ENCODE peak calls at places on chromosome 2, in six cellular contexts. One of them, this sample, is unnamed.

GRCh38 chr2:32904711-32905110 is 42.0 kb upstream of the LTBP1 start:
- DNase-seq in cardiac fibroblast: no peak
- DNase-seq in stimulated activated CD4-positive, alpha-beta T cell treated with anti-CD3 and anti-CD28 coated beads, Interleukin-1b, Interleukin-23, amount 100 ng/mL, for 24 hours: no peak
- DNase-seq in neuronal stem cell: no peak
- DNase-seq in T follicular helper cell: no peak
- DNase-seq in fibroblast of lung: no peak
- DNase-seq in this sample: no peak

GRCh38 chr2:187989925-187990623 is 301.6 kb upstream of the GULP1 start:
- DNase-seq in neuronal stem cell: no peak
- DNase-seq in stimulated activated CD4-positive, alpha-beta T cell treated with anti-CD3 and anti-CD28 coated beads, Interleukin-1b, Interleukin-23, amount 100 ng/mL, for 24 hours: no peak
- DNase-seq in fibroblast of lung: no peak
- DNase-seq in T follicular helper cell: no peak
- DNase-seq in cardiac fibroblast: no peak
- DNase-seq in this sample: no peak

GRCh38 chr2:95525294-95526035 is 40.9 kb upstream of the TRIM43B start:
- DNase-seq in T follicular helper cell: no peak
- DNase-seq in fibroblast of lung: peak; percentile 27
- DNase-seq in stimulated activated CD4-positive, alpha-beta T cell treated with anti-CD3 and anti-CD28 coated beads, Interleukin-1b, Interleukin-23, amount 100 ng/mL, for 24 hours: no peak
- DNase-seq in cardiac fibroblast: peak; percentile 18
- DNase-seq in neuronal stem cell: no peak
- DNase-seq in this sample: peak; percentile 21

GRCh38 chr2:242047963-242048362 is 178.4 kb downstream of the RTP5 start:
- DNase-seq in fibroblast of lung: no peak
- DNase-seq in T follicular helper cell: no peak
- DNase-seq in neuronal stem cell: no peak
- DNase-seq in stimulated activated CD4-positive, alpha-beta T cell treated with anti-CD3 and anti-CD28 coated beads, Interleukin-1b, Interleukin-23, amount 100 ng/mL, for 24 hours: no peak
- DNase-seq in cardiac fibroblast: no peak
- DNase-seq in this sample: no peak

GRCh38 chr2:27855476-27855875 is 34.7 kb downstream of the RBKS start:
- DNase-seq in cardiac fibroblast: peak; percentile 22
- DNase-seq in T follicular helper cell: no peak
- DNase-seq in stimulated activated CD4-positive, alpha-beta T cell treated with anti-CD3 and anti-CD28 coated beads, Interleukin-1b, Interleukin-23, amount 100 ng/mL, for 24 hours: no peak
- DNase-seq in fibroblast of lung: peak; percentile 92
- DNase-seq in neuronal stem cell: no peak
- DNase-seq in this sample: peak; percentile 27

GRCh38 chr2:229634574-229635185 is 79.7 kb downstream of the DNER start:
- DNase-seq in T follicular helper cell: no peak
- DNase-seq in neuronal stem cell: peak; percentile 24
- DNase-seq in stimulated activated CD4-positive, alpha-beta T cell treated with anti-CD3 and anti-CD28 coated beads, Interleukin-1b, Interleukin-23, amount 100 ng/mL, for 24 hours: no peak
- DNase-seq in cardiac fibroblast: no peak
- DNase-seq in fibroblast of lung: no peak
- DNase-seq in this sample: no peak

GRCh38 chr2:55430536-55430935 is 10.9 kb upstream of the CCDC88A start:
- DNase-seq in neuronal stem cell: no peak
- DNase-seq in fibroblast of lung: no peak
- DNase-seq in T follicular helper cell: no peak
- DNase-seq in stimulated activated CD4-positive, alpha-beta T cell treated with anti-CD3 and anti-CD28 coated beads, Interleukin-1b, Interleukin-23, amount 100 ng/mL, for 24 hours: no peak
- DNase-seq in cardiac fibroblast: peak; percentile 43
- DNase-seq in this sample: peak; percentile 57

GRCh38 chr2:70431948-70432347 is 121.7 kb downstream of the TGFA start:
- DNase-seq in neuronal stem cell: no peak
- DNase-seq in cardiac fibroblast: no peak
- DNase-seq in fibroblast of lung: no peak
- DNase-seq in T follicular helper cell: no peak
- DNase-seq in stimulated activated CD4-positive, alpha-beta T cell treated with anti-CD3 and anti-CD28 coated beads, Interleukin-1b, Interleukin-23, amount 100 ng/mL, for 24 hours: no peak
- DNase-seq in this sample: no peak

GRCh38 chr2:127572841-127573240 is 37.4 kb downstream of the MYO7B start:
- DNase-seq in fibroblast of lung: no peak
- DNase-seq in neuronal stem cell: no peak
- DNase-seq in cardiac fibroblast: no peak
- DNase-seq in T follicular helper cell: no peak
- DNase-seq in stimulated activated CD4-positive, alpha-beta T cell treated with anti-CD3 and anti-CD28 coated beads, Interleukin-1b, Interleukin-23, amount 100 ng/mL, for 24 hours: no peak
- DNase-seq in this sample: no peak

GRCh38 chr2:101251844-101252407 is 760 bp upstream of the CNOT11 start:
- DNase-seq in cardiac fibroblast: no peak
- DNase-seq in stimulated activated CD4-positive, alpha-beta T cell treated with anti-CD3 and anti-CD28 coated beads, Interleukin-1b, Interleukin-23, amount 100 ng/mL, for 24 hours: no peak
- DNase-seq in fibroblast of lung: no peak
- DNase-seq in T follicular helper cell: peak; percentile 37
- DNase-seq in neuronal stem cell: peak; percentile 14
- DNase-seq in this sample: no peak

GRCh38 chr2:236715077-236715476 is 145.5 kb downstream of the ACKR3 start:
- DNase-seq in neuronal stem cell: peak; percentile 24
- DNase-seq in T follicular helper cell: no peak
- DNase-seq in cardiac fibroblast: peak; percentile 29
- DNase-seq in stimulated activated CD4-positive, alpha-beta T cell treated with anti-CD3 and anti-CD28 coated beads, Interleukin-1b, Interleukin-23, amount 100 ng/mL, for 24 hours: no peak
- DNase-seq in fibroblast of lung: peak; percentile 65
- DNase-seq in this sample: no peak

GRCh38 chr2:27807476-27807875 is 36.0 kb downstream of the MRPL33 start:
- DNase-seq in cardiac fibroblast: peak; percentile 58
- DNase-seq in neuronal stem cell: peak; percentile 14
- DNase-seq in T follicular helper cell: no peak
- DNase-seq in stimulated activated CD4-positive, alpha-beta T cell treated with anti-CD3 and anti-CD28 coated beads, Interleukin-1b, Interleukin-23, amount 100 ng/mL, for 24 hours: no peak
- DNase-seq in fibroblast of lung: peak; percentile 47
- DNase-seq in this sample: no peak

GRCh38 chr2:26683583-26683982 is 8.9 kb upstream of the KCNK3 start:
- DNase-seq in cardiac fibroblast: no peak
- DNase-seq in T follicular helper cell: no peak
- DNase-seq in stimulated activated CD4-positive, alpha-beta T cell treated with anti-CD3 and anti-CD28 coated beads, Interleukin-1b, Interleukin-23, amount 100 ng/mL, for 24 hours: no peak
- DNase-seq in fibroblast of lung: no peak
- DNase-seq in neuronal stem cell: no peak
- DNase-seq in this sample: no peak

GRCh38 chr2:124815386-124815785 is 790.3 kb downstream of the CNTNAP5 start:
- DNase-seq in cardiac fibroblast: no peak
- DNase-seq in T follicular helper cell: no peak
- DNase-seq in stimulated activated CD4-positive, alpha-beta T cell treated with anti-CD3 and anti-CD28 coated beads, Interleukin-1b, Interleukin-23, amount 100 ng/mL, for 24 hours: no peak
- DNase-seq in fibroblast of lung: no peak
- DNase-seq in neuronal stem cell: no peak
- DNase-seq in this sample: no peak

GRCh38 chr2:40219141-40219540 is 232.7 kb downstream of the SLC8A1 start:
- DNase-seq in fibroblast of lung: no peak
- DNase-seq in cardiac fibroblast: peak; percentile 33
- DNase-seq in T follicular helper cell: no peak
- DNase-seq in stimulated activated CD4-positive, alpha-beta T cell treated with anti-CD3 and anti-CD28 coated beads, Interleukin-1b, Interleukin-23, amount 100 ng/mL, for 24 hours: no peak
- DNase-seq in neuronal stem cell: no peak
- DNase-seq in this sample: peak; percentile 31

GRCh38 chr2:114642371-114642770 is 199.9 kb downstream of the DPP10 start:
- DNase-seq in stimulated activated CD4-positive, alpha-beta T cell treated with anti-CD3 and anti-CD28 coated beads, Interleukin-1b, Interleukin-23, amount 100 ng/mL, for 24 hours: no peak
- DNase-seq in T follicular helper cell: no peak
- DNase-seq in fibroblast of lung: no peak
- DNase-seq in cardiac fibroblast: no peak
- DNase-seq in neuronal stem cell: no peak
- DNase-seq in this sample: no peak

GRCh38 chr2:162545254-162545653 is 201.3 kb downstream of the GCA start:
- DNase-seq in fibroblast of lung: no peak
- DNase-seq in neuronal stem cell: no peak
- DNase-seq in stimulated activated CD4-positive, alpha-beta T cell treated with anti-CD3 and anti-CD28 coated beads, Interleukin-1b, Interleukin-23, amount 100 ng/mL, for 24 hours: no peak
- DNase-seq in cardiac fibroblast: no peak
- DNase-seq in T follicular helper cell: no peak
- DNase-seq in this sample: no peak

GRCh38 chr2:98912957-98913915 is 22.8 kb downstream of the CRACDL start:
- DNase-seq in T follicular helper cell: no peak
- DNase-seq in neuronal stem cell: no peak
- DNase-seq in fibroblast of lung: peak; percentile 83
- DNase-seq in stimulated activated CD4-positive, alpha-beta T cell treated with anti-CD3 and anti-CD28 coated beads, Interleukin-1b, Interleukin-23, amount 100 ng/mL, for 24 hours: no peak
- DNase-seq in cardiac fibroblast: no peak
- DNase-seq in this sample: no peak

GRCh38 chr2:215271466-215271865 is 40.4 kb upstream of the ATIC start:
- DNase-seq in stimulated activated CD4-positive, alpha-beta T cell treated with anti-CD3 and anti-CD28 coated beads, Interleukin-1b, Interleukin-23, amount 100 ng/mL, for 24 hours: no peak
- DNase-seq in T follicular helper cell: no peak
- DNase-seq in cardiac fibroblast: no peak
- DNase-seq in neuronal stem cell: no peak
- DNase-seq in fibroblast of lung: no peak
- DNase-seq in this sample: no peak

GRCh38 chr2:96937586-96937985 is 48.8 kb downstream of the FAM178B start:
- DNase-seq in cardiac fibroblast: no peak
- DNase-seq in stimulated activated CD4-positive, alpha-beta T cell treated with anti-CD3 and anti-CD28 coated beads, Interleukin-1b, Interleukin-23, amount 100 ng/mL, for 24 hours: no peak
- DNase-seq in T follicular helper cell: no peak
- DNase-seq in neuronal stem cell: no peak
- DNase-seq in fibroblast of lung: no peak
- DNase-seq in this sample: no peak

GRCh38 chr2:5692561-5693287 is 540 bp downstream of the SOX11 start:
- DNase-seq in stimulated activated CD4-positive, alpha-beta T cell treated with anti-CD3 and anti-CD28 coated beads, Interleukin-1b, Interleukin-23, amount 100 ng/mL, for 24 hours: no peak
- DNase-seq in fibroblast of lung: peak; percentile 72
- DNase-seq in T follicular helper cell: no peak
- DNase-seq in neuronal stem cell: no peak
- DNase-seq in cardiac fibroblast: peak; percentile 14
- DNase-seq in this sample: no peak

GRCh38 chr2:6423944-6424343 is 441.8 kb downstream of the CMPK2 start:
- DNase-seq in cardiac fibroblast: no peak
- DNase-seq in fibroblast of lung: peak; percentile 23
- DNase-seq in T follicular helper cell: no peak
- DNase-seq in stimulated activated CD4-positive, alpha-beta T cell treated with anti-CD3 and anti-CD28 coated beads, Interleukin-1b, Interleukin-23, amount 100 ng/mL, for 24 hours: no peak
- DNase-seq in neuronal stem cell: no peak
- DNase-seq in this sample: no peak

GRCh38 chr2:163682695-163683094 is 53.1 kb downstream of the FIGN start:
- DNase-seq in cardiac fibroblast: peak; percentile 47
- DNase-seq in neuronal stem cell: no peak
- DNase-seq in fibroblast of lung: peak; percentile 40
- DNase-seq in T follicular helper cell: no peak
- DNase-seq in stimulated activated CD4-positive, alpha-beta T cell treated with anti-CD3 and anti-CD28 coated beads, Interleukin-1b, Interleukin-23, amount 100 ng/mL, for 24 hours: no peak
- DNase-seq in this sample: peak; percentile 36

GRCh38 chr2:33806041-33806440 is 206.9 kb upstream of the FAM98A start:
- DNase-seq in fibroblast of lung: no peak
- DNase-seq in stimulated activated CD4-positive, alpha-beta T cell treated with anti-CD3 and anti-CD28 coated beads, Interleukin-1b, Interleukin-23, amount 100 ng/mL, for 24 hours: no peak
- DNase-seq in cardiac fibroblast: no peak
- DNase-seq in neuronal stem cell: no peak
- DNase-seq in T follicular helper cell: no peak
- DNase-seq in this sample: no peak

GRCh38 chr2:17257194-17257909 is 260.9 kb downstream of the RAD51AP2 start:
- DNase-seq in cardiac fibroblast: no peak
- DNase-seq in T follicular helper cell: no peak
- DNase-seq in neuronal stem cell: no peak
- DNase-seq in fibroblast of lung: peak; percentile 72
- DNase-seq in stimulated activated CD4-positive, alpha-beta T cell treated with anti-CD3 and anti-CD28 coated beads, Interleukin-1b, Interleukin-23, amount 100 ng/mL, for 24 hours: no peak
- DNase-seq in this sample: no peak

GRCh38 chr2:26767129-26767528 is 3.0 kb downstream of the SLC35F6 start:
- DNase-seq in fibroblast of lung: no peak
- DNase-seq in neuronal stem cell: no peak
- DNase-seq in stimulated activated CD4-positive, alpha-beta T cell treated with anti-CD3 and anti-CD28 coated beads, Interleukin-1b, Interleukin-23, amount 100 ng/mL, for 24 hours: no peak
- DNase-seq in cardiac fibroblast: no peak
- DNase-seq in T follicular helper cell: no peak
- DNase-seq in this sample: no peak

GRCh38 chr2:188132385-188132784 is 159.3 kb upstream of the GULP1 start:
- DNase-seq in T follicular helper cell: no peak
- DNase-seq in neuronal stem cell: no peak
- DNase-seq in cardiac fibroblast: peak; percentile 52
- DNase-seq in stimulated activated CD4-positive, alpha-beta T cell treated with anti-CD3 and anti-CD28 coated beads, Interleukin-1b, Interleukin-23, amount 100 ng/mL, for 24 hours: no peak
- DNase-seq in fibroblast of lung: no peak
- DNase-seq in this sample: no peak

GRCh38 chr2:232748038-232748437 is 28.3 kb downstream of the KCNJ13 start:
- DNase-seq in cardiac fibroblast: no peak
- DNase-seq in stimulated activated CD4-positive, alpha-beta T cell treated with anti-CD3 and anti-CD28 coated beads, Interleukin-1b, Interleukin-23, amount 100 ng/mL, for 24 hours: no peak
- DNase-seq in fibroblast of lung: no peak
- DNase-seq in neuronal stem cell: no peak
- DNase-seq in T follicular helper cell: no peak
- DNase-seq in this sample: no peak

GRCh38 chr2:230754200-230754599 is 41.6 kb downstream of the CAB39 start:
- DNase-seq in cardiac fibroblast: no peak
- DNase-seq in T follicular helper cell: no peak
- DNase-seq in fibroblast of lung: no peak
- DNase-seq in neuronal stem cell: no peak
- DNase-seq in stimulated activated CD4-positive, alpha-beta T cell treated with anti-CD3 and anti-CD28 coated beads, Interleukin-1b, Interleukin-23, amount 100 ng/mL, for 24 hours: no peak
- DNase-seq in this sample: no peak

GRCh38 chr2:120616261-120616660 is 119.4 kb upstream of the GLI2 start:
- DNase-seq in neuronal stem cell: no peak
- DNase-seq in cardiac fibroblast: no peak
- DNase-seq in fibroblast of lung: no peak
- DNase-seq in stimulated activated CD4-positive, alpha-beta T cell treated with anti-CD3 and anti-CD28 coated beads, Interleukin-1b, Interleukin-23, amount 100 ng/mL, for 24 hours: no peak
- DNase-seq in T follicular helper cell: no peak
- DNase-seq in this sample: no peak

GRCh38 chr2:12317853-12318426 is 398.8 kb upstream of the TRIB2 start:
- DNase-seq in fibroblast of lung: peak; percentile 96
- DNase-seq in stimulated activated CD4-positive, alpha-beta T cell treated with anti-CD3 and anti-CD28 coated beads, Interleukin-1b, Interleukin-23, amount 100 ng/mL, for 24 hours: no peak
- DNase-seq in T follicular helper cell: no peak
- DNase-seq in neuronal stem cell: no peak
- DNase-seq in cardiac fibroblast: peak; percentile 89
- DNase-seq in this sample: peak; percentile 85